ENCODE peak calls at places on chromosome 7, in four cellular contexts. One of them, this sample, is unnamed. For H3K4me1, the result is how much of the 10 kb centered on the place peaks cover.

GRCh38 chr7:16098058-16098457 is 323.3 kb downstream of the CRPPA start:
- DNase-seq in ovary: no peak
- DNase-seq in CD8-positive, alpha-beta T cell: no peak
- DNase-seq in heart right ventricle: no peak
- DNase-seq in this sample: peak

GRCh38 chr7:158685727-158686126 is 18.9 kb downstream of the NCAPG2 start:
- DNase-seq in ovary: no peak
- DNase-seq in CD8-positive, alpha-beta T cell: no peak
- DNase-seq in heart right ventricle: no peak
- DNase-seq in this sample: no peak

GRCh38 chr7:27179503-27180430 is 5.3 kb downstream of the HOXA11 start:
- DNase-seq in ovary: no peak
- DNase-seq in CD8-positive, alpha-beta T cell: peak
- DNase-seq in heart right ventricle: peak
- DNase-seq in this sample: peak

GRCh38 chr7:55310626-55311025 is 54.5 kb upstream of the LANCL2 start:
- DNase-seq in ovary: no peak
- DNase-seq in CD8-positive, alpha-beta T cell: no peak
- DNase-seq in heart right ventricle: no peak
- DNase-seq in this sample: no peak

GRCh38 chr7:30503273-30504212 is 1.1 kb downstream of the GGCT start:
- DNase-seq in ovary: no peak
- DNase-seq in CD8-positive, alpha-beta T cell: no peak
- DNase-seq in heart right ventricle: no peak
- DNase-seq in this sample: no peak

GRCh38 chr7:64888901-64889685 is 14.0 kb upstream of the ZNF273 start:
- DNase-seq in ovary: peak
- DNase-seq in CD8-positive, alpha-beta T cell: peak
- DNase-seq in heart right ventricle: peak
- DNase-seq in this sample: peak

GRCh38 chr7:100176096-100176835 is 915 bp downstream of the GPC2 start:
- DNase-seq in ovary: no peak
- DNase-seq in CD8-positive, alpha-beta T cell: no peak
- DNase-seq in heart right ventricle: no peak
- DNase-seq in this sample: no peak

GRCh38 chr7:16564909-16565426 is 38.3 kb downstream of the LRRC72 start:
- DNase-seq in ovary: no peak
- DNase-seq in CD8-positive, alpha-beta T cell: no peak
- DNase-seq in heart right ventricle: no peak
- DNase-seq in this sample: no peak

GRCh38 chr7:14899065-14899464 is 3.5 kb downstream of the DGKB start:
- DNase-seq in ovary: no peak
- DNase-seq in CD8-positive, alpha-beta T cell: no peak
- DNase-seq in heart right ventricle: no peak
- DNase-seq in this sample: no peak

GRCh38 chr7:93226310-93226709 is at the start of gene HEPACAM2:
- DNase-seq in ovary: no peak
- DNase-seq in CD8-positive, alpha-beta T cell: no peak
- DNase-seq in heart right ventricle: no peak
- DNase-seq in this sample: no peak

GRCh38 chr7:101237206-101238067 is at the start of gene CLDN15:
- DNase-seq in ovary: peak
- DNase-seq in CD8-positive, alpha-beta T cell: no peak
- DNase-seq in heart right ventricle: peak
- DNase-seq in this sample: peak

GRCh38 chr7:150513758-150514157 is 914 bp upstream of the GIMAP7 start:
- DNase-seq in ovary: no peak
- DNase-seq in CD8-positive, alpha-beta T cell: no peak
- DNase-seq in heart right ventricle: no peak
- DNase-seq in this sample: no peak
- H3K4me3 ChIP-seq in ovary: no peak
- H3K4me3 ChIP-seq in CD8-positive, alpha-beta T cell: peak
- H3K4me3 ChIP-seq in heart right ventricle: no peak
- H3K4me3 ChIP-seq in this sample: no peak

DNA sequence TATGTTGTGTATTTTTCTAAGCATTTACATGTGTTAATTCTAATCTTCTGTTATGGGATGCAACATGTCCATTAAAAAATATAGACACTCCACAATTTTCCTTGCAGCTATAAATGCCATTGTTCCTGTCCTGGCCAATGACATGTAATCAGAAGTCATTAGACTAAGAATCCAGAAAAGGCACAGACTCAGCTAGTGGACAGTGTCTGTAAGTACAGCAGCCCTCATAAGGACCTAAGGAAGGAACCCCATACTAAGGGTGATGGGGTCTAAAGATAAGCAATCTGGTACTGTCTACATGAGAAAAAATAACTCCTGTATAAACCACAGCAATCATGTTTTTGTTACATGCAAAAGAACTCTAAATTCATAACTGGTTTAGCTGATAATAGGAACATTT is 115.9 kb downstream of the GPR85 start:
- DNase-seq in ovary: no peak
- DNase-seq in CD8-positive, alpha-beta T cell: no peak
- DNase-seq in heart right ventricle: no peak
- DNase-seq in this sample: no peak
- TF ChIP-seq CTCF in ovary: no peak
- TF ChIP-seq CTCF in CD8-positive, alpha-beta T cell: no peak
- TF ChIP-seq CTCF in heart right ventricle: no peak
- TF ChIP-seq CTCF in this sample: peak

DNA sequence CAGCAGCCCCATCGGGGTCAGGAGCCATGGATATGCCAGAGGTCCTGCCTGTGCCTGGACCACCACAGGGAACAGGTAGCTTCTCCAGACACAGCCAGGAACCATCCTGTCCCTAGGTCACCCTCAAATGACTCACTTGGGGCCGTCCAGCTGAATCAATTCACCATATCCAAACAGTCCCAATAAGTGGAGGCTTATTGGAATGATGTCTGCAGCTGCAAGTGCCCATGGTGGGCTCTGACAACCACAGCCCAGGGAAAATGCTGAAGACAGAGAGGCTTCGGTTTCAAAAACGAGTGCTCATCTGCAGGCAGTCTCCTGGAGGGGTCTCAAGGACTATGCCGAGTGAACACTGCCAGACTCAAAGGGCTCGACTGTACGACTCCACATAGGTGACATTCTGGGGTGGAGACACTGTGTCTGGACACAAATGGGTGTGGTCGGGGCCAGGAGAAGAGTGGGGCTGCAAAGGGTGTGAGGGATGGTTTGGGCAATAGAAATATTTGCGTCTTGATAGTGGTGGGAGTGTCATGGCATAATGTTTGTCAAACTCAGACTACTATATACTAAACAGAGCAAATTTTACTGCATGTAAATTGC is 204.8 kb downstream of the TNS3 start:
- DNase-seq in ovary: peak
- DNase-seq in CD8-positive, alpha-beta T cell: no peak
- DNase-seq in heart right ventricle: no peak
- DNase-seq in this sample: no peak
- H3K4me1 ChIP-seq in ovary: under half
- H3K4me1 ChIP-seq in CD8-positive, alpha-beta T cell: under half
- H3K4me1 ChIP-seq in heart right ventricle: half or more
- H3K4me1 ChIP-seq in this sample: under half

GRCh38 chr7:36723951-36724664 is at the start of gene AOAH:
- DNase-seq in ovary: no peak
- DNase-seq in CD8-positive, alpha-beta T cell: peak
- DNase-seq in heart right ventricle: peak
- DNase-seq in this sample: no peak
- H3K4me3 ChIP-seq in ovary: no peak
- H3K4me3 ChIP-seq in CD8-positive, alpha-beta T cell: peak
- H3K4me3 ChIP-seq in heart right ventricle: no peak
- H3K4me3 ChIP-seq in this sample: no peak

DNA sequence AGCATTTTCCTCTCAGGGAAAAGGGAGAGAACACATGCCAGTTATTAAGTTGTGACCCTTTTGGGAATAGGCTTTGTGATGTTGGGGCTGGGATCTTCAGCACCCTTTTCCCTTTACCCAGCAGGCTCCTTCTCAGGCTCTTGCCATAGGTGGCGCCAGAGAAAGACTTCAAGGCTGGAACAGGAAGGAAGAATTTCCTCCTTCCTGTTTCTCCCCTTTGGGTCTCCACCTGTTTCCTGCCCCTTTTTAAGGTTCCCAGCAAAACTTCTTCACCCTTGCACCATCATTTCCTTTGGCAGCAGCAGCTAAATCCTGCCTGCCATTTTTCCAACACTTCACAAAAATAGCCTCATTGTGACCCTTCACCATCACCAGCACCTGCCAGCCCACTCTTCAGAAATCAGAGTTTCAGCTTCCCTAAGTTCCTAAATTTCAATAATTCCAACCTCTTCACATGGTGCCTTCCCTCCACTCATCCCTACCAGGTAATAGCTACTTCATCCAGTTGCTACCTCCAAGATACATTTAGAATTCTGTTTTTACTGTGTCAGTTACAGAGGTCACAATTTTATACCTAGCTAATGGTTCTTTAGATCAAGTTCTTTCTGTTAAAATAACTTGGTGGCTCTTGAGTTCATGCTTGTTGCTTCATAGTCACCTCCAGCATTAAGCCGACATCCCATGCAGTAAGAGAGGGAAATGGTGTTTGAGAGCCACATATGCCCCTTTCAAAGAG is 22.4 kb upstream of the FOXK1 start:
- DNase-seq in ovary: no peak
- DNase-seq in CD8-positive, alpha-beta T cell: no peak
- DNase-seq in heart right ventricle: no peak
- DNase-seq in this sample: no peak
- TF ChIP-seq CTCF in ovary: no peak
- TF ChIP-seq CTCF in CD8-positive, alpha-beta T cell: no peak
- TF ChIP-seq CTCF in heart right ventricle: peak
- TF ChIP-seq CTCF in this sample: no peak

DNA sequence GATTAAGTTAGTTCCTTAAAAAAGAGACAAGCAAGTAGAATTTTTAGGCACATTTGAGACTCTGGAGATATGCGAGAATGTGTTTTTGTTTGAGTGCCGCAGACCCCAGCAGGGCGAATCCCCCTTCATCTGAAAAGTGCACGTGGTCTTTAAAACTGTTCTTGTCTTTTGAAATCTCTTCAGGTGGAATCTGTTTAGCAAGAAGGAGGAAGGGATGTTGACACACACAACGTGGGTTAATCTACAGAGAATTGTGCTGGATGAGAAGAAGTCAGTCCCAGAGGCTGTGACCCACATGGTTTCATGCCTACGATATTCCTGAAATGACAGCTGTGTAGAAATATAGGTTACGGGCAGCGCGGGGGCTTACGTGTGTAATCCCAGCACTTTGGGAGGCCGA is 27.1 kb upstream of the ZFAND2A start:
- DNase-seq in ovary: no peak
- DNase-seq in CD8-positive, alpha-beta T cell: no peak
- DNase-seq in heart right ventricle: no peak
- DNase-seq in this sample: no peak
- H3K4me1 ChIP-seq in ovary: under half
- H3K4me1 ChIP-seq in CD8-positive, alpha-beta T cell: under half
- H3K4me1 ChIP-seq in heart right ventricle: under half
- H3K4me1 ChIP-seq in this sample: under half

This sample was measured in Caco-2.